ENCODE peak calls at places on chromosomes 2 and 18, in seven cellular contexts. One of them, this sample, is unnamed.

GRCh38 chr18:24964213-24964612 is 387.8 kb downstream of the ZNF521 start:
- DNase-seq in brain microvascular endothelial cell: no peak
- DNase-seq in choroid plexus epithelial cell: no peak
- DNase-seq in activated CD8-positive, alpha-beta T cell treated with anti-CD3 and anti-CD28 coated beads for 36 hours: peak
- DNase-seq in fibroblast of the aortic adventitia: no peak
- DNase-seq in uterus: no peak
- DNase-seq in esophagus squamous epithelium: no peak
- DNase-seq in this sample: no peak

GRCh38 chr2:236787885-236788284 is 218.3 kb downstream of the ACKR3 start:
- DNase-seq in esophagus squamous epithelium: no peak
- DNase-seq in activated CD8-positive, alpha-beta T cell treated with anti-CD3 and anti-CD28 coated beads for 36 hours: no peak
- DNase-seq in brain microvascular endothelial cell: no peak
- DNase-seq in fibroblast of the aortic adventitia: no peak
- DNase-seq in uterus: no peak
- DNase-seq in choroid plexus epithelial cell: no peak
- DNase-seq in this sample: no peak

GRCh38 chr2:30915485-30915884 is 108.2 kb upstream of the CAPN13 start:
- DNase-seq in brain microvascular endothelial cell: peak
- DNase-seq in activated CD8-positive, alpha-beta T cell treated with anti-CD3 and anti-CD28 coated beads for 36 hours: peak
- DNase-seq in fibroblast of the aortic adventitia: no peak
- DNase-seq in choroid plexus epithelial cell: peak
- DNase-seq in esophagus squamous epithelium: no peak
- DNase-seq in uterus: no peak
- DNase-seq in this sample: no peak

GRCh38 chr18:79460445-79461300 is 64.9 kb downstream of the NFATC1 start:
- DNase-seq in choroid plexus epithelial cell: peak
- DNase-seq in esophagus squamous epithelium: no peak
- DNase-seq in uterus: no peak
- DNase-seq in activated CD8-positive, alpha-beta T cell treated with anti-CD3 and anti-CD28 coated beads for 36 hours: no peak
- DNase-seq in fibroblast of the aortic adventitia: no peak
- DNase-seq in brain microvascular endothelial cell: no peak
- DNase-seq in this sample: no peak

GRCh38 chr2:47265751-47266231 is 110.7 kb upstream of the STPG4 start:
- DNase-seq in esophagus squamous epithelium: no peak
- DNase-seq in choroid plexus epithelial cell: no peak
- DNase-seq in fibroblast of the aortic adventitia: no peak
- DNase-seq in brain microvascular endothelial cell: no peak
- DNase-seq in uterus: no peak
- DNase-seq in activated CD8-positive, alpha-beta T cell treated with anti-CD3 and anti-CD28 coated beads for 36 hours: no peak
- DNase-seq in this sample: no peak

GRCh38 chr2:227474406-227474805 is 2.5 kb downstream of the AGFG1 start:
- DNase-seq in brain microvascular endothelial cell: no peak
- DNase-seq in esophagus squamous epithelium: no peak
- DNase-seq in activated CD8-positive, alpha-beta T cell treated with anti-CD3 and anti-CD28 coated beads for 36 hours: no peak
- DNase-seq in uterus: no peak
- DNase-seq in choroid plexus epithelial cell: no peak
- DNase-seq in fibroblast of the aortic adventitia: no peak
- DNase-seq in this sample: no peak

GRCh38 chr2:196336715-196337617 is 165.6 kb upstream of the STK17B start:
- DNase-seq in uterus: no peak
- DNase-seq in choroid plexus epithelial cell: peak
- DNase-seq in brain microvascular endothelial cell: no peak
- DNase-seq in activated CD8-positive, alpha-beta T cell treated with anti-CD3 and anti-CD28 coated beads for 36 hours: peak
- DNase-seq in esophagus squamous epithelium: no peak
- DNase-seq in fibroblast of the aortic adventitia: peak
- DNase-seq in this sample: no peak

GRCh38 chr2:212722046-212722445 is 183.4 kb upstream of the ERBB4 start:
- DNase-seq in fibroblast of the aortic adventitia: no peak
- DNase-seq in activated CD8-positive, alpha-beta T cell treated with anti-CD3 and anti-CD28 coated beads for 36 hours: no peak
- DNase-seq in brain microvascular endothelial cell: no peak
- DNase-seq in uterus: no peak
- DNase-seq in esophagus squamous epithelium: no peak
- DNase-seq in choroid plexus epithelial cell: no peak
- DNase-seq in this sample: no peak

GRCh38 chr2:46319711-46320110 is 22.5 kb downstream of the EPAS1 start:
- DNase-seq in choroid plexus epithelial cell: no peak
- DNase-seq in esophagus squamous epithelium: no peak
- DNase-seq in activated CD8-positive, alpha-beta T cell treated with anti-CD3 and anti-CD28 coated beads for 36 hours: no peak
- DNase-seq in uterus: no peak
- DNase-seq in brain microvascular endothelial cell: no peak
- DNase-seq in fibroblast of the aortic adventitia: no peak
- DNase-seq in this sample: no peak

GRCh38 chr2:238596571-238597551 is 170.1 kb downstream of the ASB1 start:
- DNase-seq in brain microvascular endothelial cell: peak
- DNase-seq in activated CD8-positive, alpha-beta T cell treated with anti-CD3 and anti-CD28 coated beads for 36 hours: no peak
- DNase-seq in esophagus squamous epithelium: no peak
- DNase-seq in choroid plexus epithelial cell: peak
- DNase-seq in fibroblast of the aortic adventitia: peak
- DNase-seq in uterus: peak
- DNase-seq in this sample: no peak

GRCh38 chr2:223870840-223871618 is 33.6 kb upstream of the AP1S3 start:
- DNase-seq in activated CD8-positive, alpha-beta T cell treated with anti-CD3 and anti-CD28 coated beads for 36 hours: no peak
- DNase-seq in choroid plexus epithelial cell: no peak
- DNase-seq in brain microvascular endothelial cell: no peak
- DNase-seq in uterus: no peak
- DNase-seq in fibroblast of the aortic adventitia: no peak
- DNase-seq in esophagus squamous epithelium: no peak
- DNase-seq in this sample: no peak

GRCh38 chr2:9262671-9263171 is 56.1 kb downstream of the ASAP2 start:
- DNase-seq in fibroblast of the aortic adventitia: no peak
- DNase-seq in brain microvascular endothelial cell: no peak
- DNase-seq in choroid plexus epithelial cell: peak
- DNase-seq in uterus: no peak
- DNase-seq in esophagus squamous epithelium: no peak
- DNase-seq in activated CD8-positive, alpha-beta T cell treated with anti-CD3 and anti-CD28 coated beads for 36 hours: no peak
- DNase-seq in this sample: no peak

GRCh38 chr2:172496096-172496709 is 59.7 kb upstream of the PDK1 start:
- DNase-seq in uterus: no peak
- DNase-seq in brain microvascular endothelial cell: no peak
- DNase-seq in esophagus squamous epithelium: no peak
- DNase-seq in activated CD8-positive, alpha-beta T cell treated with anti-CD3 and anti-CD28 coated beads for 36 hours: peak
- DNase-seq in choroid plexus epithelial cell: no peak
- DNase-seq in fibroblast of the aortic adventitia: no peak
- DNase-seq in this sample: no peak

GRCh38 chr2:126700073-126700581 is 44.2 kb downstream of the GYPC start:
- DNase-seq in choroid plexus epithelial cell: peak
- DNase-seq in fibroblast of the aortic adventitia: peak
- DNase-seq in brain microvascular endothelial cell: no peak
- DNase-seq in activated CD8-positive, alpha-beta T cell treated with anti-CD3 and anti-CD28 coated beads for 36 hours: no peak
- DNase-seq in esophagus squamous epithelium: no peak
- DNase-seq in uterus: peak
- DNase-seq in this sample: no peak

GRCh38 chr2:238024986-238025385 is 35.8 kb upstream of the SCLY start:
- DNase-seq in esophagus squamous epithelium: no peak
- DNase-seq in activated CD8-positive, alpha-beta T cell treated with anti-CD3 and anti-CD28 coated beads for 36 hours: peak
- DNase-seq in fibroblast of the aortic adventitia: peak
- DNase-seq in brain microvascular endothelial cell: peak
- DNase-seq in choroid plexus epithelial cell: peak
- DNase-seq in uterus: no peak
- DNase-seq in this sample: peak

GRCh38 chr2:163856941-163857340 is 121.1 kb upstream of the FIGN start:
- DNase-seq in choroid plexus epithelial cell: peak
- DNase-seq in fibroblast of the aortic adventitia: no peak
- DNase-seq in uterus: no peak
- DNase-seq in esophagus squamous epithelium: no peak
- DNase-seq in activated CD8-positive, alpha-beta T cell treated with anti-CD3 and anti-CD28 coated beads for 36 hours: no peak
- DNase-seq in brain microvascular endothelial cell: no peak
- DNase-seq in this sample: no peak

GRCh38 chr2:75994759-75995158 is 284.0 kb upstream of the GCFC2 start:
- DNase-seq in brain microvascular endothelial cell: no peak
- DNase-seq in fibroblast of the aortic adventitia: no peak
- DNase-seq in uterus: no peak
- DNase-seq in choroid plexus epithelial cell: no peak
- DNase-seq in esophagus squamous epithelium: no peak
- DNase-seq in activated CD8-positive, alpha-beta T cell treated with anti-CD3 and anti-CD28 coated beads for 36 hours: no peak
- DNase-seq in this sample: no peak

GRCh38 chr2:29443086-29443485 is 327.9 kb downstream of the CLIP4 start:
- DNase-seq in esophagus squamous epithelium: no peak
- DNase-seq in brain microvascular endothelial cell: no peak
- DNase-seq in choroid plexus epithelial cell: no peak
- DNase-seq in activated CD8-positive, alpha-beta T cell treated with anti-CD3 and anti-CD28 coated beads for 36 hours: no peak
- DNase-seq in fibroblast of the aortic adventitia: no peak
- DNase-seq in uterus: no peak
- DNase-seq in this sample: no peak

GRCh38 chr2:219561179-219562048 is 9.9 kb downstream of the OBSL1 start:
- DNase-seq in esophagus squamous epithelium: no peak
- DNase-seq in brain microvascular endothelial cell: no peak
- DNase-seq in activated CD8-positive, alpha-beta T cell treated with anti-CD3 and anti-CD28 coated beads for 36 hours: no peak
- DNase-seq in choroid plexus epithelial cell: no peak
- DNase-seq in uterus: no peak
- DNase-seq in fibroblast of the aortic adventitia: no peak
- DNase-seq in this sample: no peak

GRCh38 chr2:16316456-16317210 is 349.0 kb downstream of the CYRIA start:
- DNase-seq in fibroblast of the aortic adventitia: no peak
- DNase-seq in esophagus squamous epithelium: no peak
- DNase-seq in activated CD8-positive, alpha-beta T cell treated with anti-CD3 and anti-CD28 coated beads for 36 hours: no peak
- DNase-seq in choroid plexus epithelial cell: no peak
- DNase-seq in uterus: no peak
- DNase-seq in brain microvascular endothelial cell: no peak
- DNase-seq in this sample: no peak

GRCh38 chr2:25009954-25010353 is 31.9 kb upstream of the EFR3B start:
- DNase-seq in activated CD8-positive, alpha-beta T cell treated with anti-CD3 and anti-CD28 coated beads for 36 hours: no peak
- DNase-seq in esophagus squamous epithelium: no peak
- DNase-seq in choroid plexus epithelial cell: no peak
- DNase-seq in fibroblast of the aortic adventitia: no peak
- DNase-seq in brain microvascular endothelial cell: no peak
- DNase-seq in uterus: no peak
- DNase-seq in this sample: no peak

GRCh38 chr2:177673602-177674595 is 281.3 kb downstream of the AGPS start:
- DNase-seq in fibroblast of the aortic adventitia: no peak
- DNase-seq in uterus: no peak
- DNase-seq in esophagus squamous epithelium: no peak
- DNase-seq in brain microvascular endothelial cell: no peak
- DNase-seq in choroid plexus epithelial cell: peak
- DNase-seq in activated CD8-positive, alpha-beta T cell treated with anti-CD3 and anti-CD28 coated beads for 36 hours: no peak
- DNase-seq in this sample: no peak

GRCh38 chr2:55961318-55961911 is 37.8 kb upstream of the EFEMP1 start:
- DNase-seq in brain microvascular endothelial cell: peak
- DNase-seq in choroid plexus epithelial cell: peak
- DNase-seq in fibroblast of the aortic adventitia: peak
- DNase-seq in uterus: peak
- DNase-seq in activated CD8-positive, alpha-beta T cell treated with anti-CD3 and anti-CD28 coated beads for 36 hours: no peak
- DNase-seq in esophagus squamous epithelium: no peak
- DNase-seq in this sample: no peak

GRCh38 chr2:37354571-37354970 is 10.1 kb downstream of the QPCT start:
- DNase-seq in fibroblast of the aortic adventitia: no peak
- DNase-seq in uterus: no peak
- DNase-seq in choroid plexus epithelial cell: no peak
- DNase-seq in esophagus squamous epithelium: no peak
- DNase-seq in brain microvascular endothelial cell: no peak
- DNase-seq in activated CD8-positive, alpha-beta T cell treated with anti-CD3 and anti-CD28 coated beads for 36 hours: no peak
- DNase-seq in this sample: no peak

GRCh38 chr2:170396799-170397459 is 219.0 kb downstream of the MYO3B start:
- DNase-seq in uterus: no peak
- DNase-seq in fibroblast of the aortic adventitia: peak
- DNase-seq in activated CD8-positive, alpha-beta T cell treated with anti-CD3 and anti-CD28 coated beads for 36 hours: no peak
- DNase-seq in brain microvascular endothelial cell: no peak
- DNase-seq in choroid plexus epithelial cell: peak
- DNase-seq in esophagus squamous epithelium: no peak
- DNase-seq in this sample: no peak
- TF ChIP-seq CTCF in uterus: no peak
- TF ChIP-seq CTCF in fibroblast of the aortic adventitia: peak
- TF ChIP-seq CTCF in activated CD8-positive, alpha-beta T cell treated with anti-CD3 and anti-CD28 coated beads for 36 hours: no peak
- TF ChIP-seq CTCF in brain microvascular endothelial cell: peak
- TF ChIP-seq CTCF in choroid plexus epithelial cell: peak
- TF ChIP-seq CTCF in esophagus squamous epithelium: no peak
- TF ChIP-seq CTCF in this sample: no peak

GRCh38 chr2:84526562-84526961 is 10.3 kb downstream of the DNAH6 start:
- DNase-seq in uterus: no peak
- DNase-seq in brain microvascular endothelial cell: no peak
- DNase-seq in choroid plexus epithelial cell: peak
- DNase-seq in esophagus squamous epithelium: no peak
- DNase-seq in activated CD8-positive, alpha-beta T cell treated with anti-CD3 and anti-CD28 coated beads for 36 hours: no peak
- DNase-seq in fibroblast of the aortic adventitia: peak
- DNase-seq in this sample: no peak
- TF ChIP-seq CTCF in uterus: no peak
- TF ChIP-seq CTCF in brain microvascular endothelial cell: peak
- TF ChIP-seq CTCF in choroid plexus epithelial cell: peak
- TF ChIP-seq CTCF in esophagus squamous epithelium: no peak
- TF ChIP-seq CTCF in activated CD8-positive, alpha-beta T cell treated with anti-CD3 and anti-CD28 coated beads for 36 hours: no peak
- TF ChIP-seq CTCF in fibroblast of the aortic adventitia: no peak
- TF ChIP-seq CTCF in this sample: no peak

GRCh38 chr2:73914667-73915066 is 12.0 kb upstream of the DGUOK start:
- DNase-seq in choroid plexus epithelial cell: no peak
- DNase-seq in uterus: no peak
- DNase-seq in brain microvascular endothelial cell: no peak
- DNase-seq in fibroblast of the aortic adventitia: no peak
- DNase-seq in esophagus squamous epithelium: no peak
- DNase-seq in activated CD8-positive, alpha-beta T cell treated with anti-CD3 and anti-CD28 coated beads for 36 hours: no peak
- DNase-seq in this sample: no peak

GRCh38 chr2:73915437-73915993 is 11.2 kb upstream of the DGUOK start:
- DNase-seq in fibroblast of the aortic adventitia: no peak
- DNase-seq in choroid plexus epithelial cell: no peak
- DNase-seq in activated CD8-positive, alpha-beta T cell treated with anti-CD3 and anti-CD28 coated beads for 36 hours: no peak
- DNase-seq in esophagus squamous epithelium: no peak
- DNase-seq in brain microvascular endothelial cell: no peak
- DNase-seq in uterus: no peak
- DNase-seq in this sample: no peak

GRCh38 chr2:73910873-73911547 is 15.7 kb upstream of the DGUOK start:
- DNase-seq in choroid plexus epithelial cell: no peak
- DNase-seq in fibroblast of the aortic adventitia: no peak
- DNase-seq in uterus: no peak
- DNase-seq in esophagus squamous epithelium: no peak
- DNase-seq in activated CD8-positive, alpha-beta T cell treated with anti-CD3 and anti-CD28 coated beads for 36 hours: no peak
- DNase-seq in brain microvascular endothelial cell: no peak
- DNase-seq in this sample: no peak

GRCh38 chr2:73911548-73912208 is 15.0 kb upstream of the DGUOK start:
- DNase-seq in uterus: no peak
- DNase-seq in esophagus squamous epithelium: no peak
- DNase-seq in activated CD8-positive, alpha-beta T cell treated with anti-CD3 and anti-CD28 coated beads for 36 hours: no peak
- DNase-seq in fibroblast of the aortic adventitia: no peak
- DNase-seq in choroid plexus epithelial cell: no peak
- DNase-seq in brain microvascular endothelial cell: no peak
- DNase-seq in this sample: no peak

GRCh38 chr2:73913414-73914054 is 13.1 kb upstream of the DGUOK start:
- DNase-seq in fibroblast of the aortic adventitia: no peak
- DNase-seq in esophagus squamous epithelium: no peak
- DNase-seq in uterus: no peak
- DNase-seq in brain microvascular endothelial cell: no peak
- DNase-seq in choroid plexus epithelial cell: no peak
- DNase-seq in activated CD8-positive, alpha-beta T cell treated with anti-CD3 and anti-CD28 coated beads for 36 hours: no peak
- DNase-seq in this sample: no peak
- TF ChIP-seq CTCF in fibroblast of the aortic adventitia: no peak
- TF ChIP-seq CTCF in esophagus squamous epithelium: no peak
- TF ChIP-seq CTCF in uterus: no peak
- TF ChIP-seq CTCF in brain microvascular endothelial cell: no peak
- TF ChIP-seq CTCF in choroid plexus epithelial cell: no peak
- TF ChIP-seq CTCF in activated CD8-positive, alpha-beta T cell treated with anti-CD3 and anti-CD28 coated beads for 36 hours: no peak
- TF ChIP-seq CTCF in this sample: no peak

GRCh38 chr2:11936761-11937160 is 190.3 kb downstream of the LPIN1 start:
- DNase-seq in choroid plexus epithelial cell: no peak
- DNase-seq in uterus: no peak
- DNase-seq in fibroblast of the aortic adventitia: no peak
- DNase-seq in esophagus squamous epithelium: no peak
- DNase-seq in activated CD8-positive, alpha-beta T cell treated with anti-CD3 and anti-CD28 coated beads for 36 hours: no peak
- DNase-seq in brain microvascular endothelial cell: no peak
- DNase-seq in this sample: no peak
- TF ChIP-seq CTCF in choroid plexus epithelial cell: no peak
- TF ChIP-seq CTCF in uterus: no peak
- TF ChIP-seq CTCF in fibroblast of the aortic adventitia: no peak
- TF ChIP-seq CTCF in esophagus squamous epithelium: no peak
- TF ChIP-seq CTCF in activated CD8-positive, alpha-beta T cell treated with anti-CD3 and anti-CD28 coated beads for 36 hours: no peak
- TF ChIP-seq CTCF in brain microvascular endothelial cell: no peak
- TF ChIP-seq CTCF in this sample: no peak

This sample was measured in natural killer cell.